ENCODE peak calls at places on chromosome 17, in nine cellular contexts. O is endothelial cell; A is NB4; P is stimulated activated naive B cell treated with anti-CD40 and anti-IgM and Interleukin-4, amounts not matched to agents 10 μg/mL and 1 μg/mL and 100 μg/mL, for 72 hours; B is HFFc6; C is AG04449; N is NCI-H748 treated with DMSO at 0.1 percent for 48 hours; Q is DMS 273 treated with DMSO at 0.1 percent for 48 hours; E is HAP-1. I is an unnamed sample.

GRCh38 chr17:45073414-45074070 is 12.4 kb downstream of the NMT1 start:
- DNase-seq in O (no peak), A (peak), P (no peak), B (peak), C (peak), N (no peak), Q (peak), E (no peak), I (no peak)

GRCh38 chr17:61139219-61139618 is 260.4 kb upstream of the TBX2 start:
- DNase-seq in O (no peak), A (peak), P (peak), B (peak), C (peak), N (no peak), Q (no peak), E (no peak), I (peak)

GRCh38 chr17:28912281-28912937 is 9.5 kb upstream of the DHRS13 start:
- DNase-seq in O (no peak), A (peak), P (no peak), B (no peak), C (no peak), N (no peak), Q (no peak), E (no peak), I (no peak)

GRCh38 chr17:12613566-12613965 is 52.1 kb upstream of the MYOCD start:
- DNase-seq in O (no peak), A (no peak), P (no peak), B (peak), C (no peak), N (no peak), Q (no peak), E (no peak), I (no peak)

GRCh38 chr17:61337247-61337812 is 62.3 kb upstream of the TBX2 start:
- DNase-seq in O (no peak), A (no peak), P (no peak), B (no peak), C (no peak), N (no peak), Q (no peak), E (no peak), I (no peak)

GRCh38 chr17:64326420-64327054 is 63.5 kb upstream of the TEX2 start:
- DNase-seq in O (no peak), A (peak), P (peak), B (no peak), C (no peak), N (no peak), Q (no peak), E (no peak), I (no peak)

GRCh38 chr17:58278661-58279015 is 2.1 kb downstream of the MPO start:
- DNase-seq in O (no peak), A (peak), P (no peak), B (no peak), C (no peak), N (no peak), Q (no peak), E (no peak), I (no peak)

GRCh38 chr17:41689497-41690299 is 1.0 kb downstream of the EIF1 start:
- DNase-seq in O (peak), A (peak), P (no peak), B (peak), C (no peak), N (peak), Q (no peak), E (peak), I (no peak)

GRCh38 chr17:17811381-17812210 is 25.2 kb downstream of the SREBF1 start:
- DNase-seq in O (no peak), A (no peak), P (no peak), B (no peak), C (no peak), N (no peak), Q (no peak), E (no peak), I (no peak)

GRCh38 chr17:57518587-57519118 is 226.4 kb downstream of the CCDC182 start:
- DNase-seq in O (no peak), A (no peak), P (no peak), B (no peak), C (no peak), N (no peak), Q (peak), E (no peak), I (no peak)

GRCh38 chr17:8462564-8462963 is 26.9 kb downstream of the NDEL1 start:
- DNase-seq in O (no peak), A (no peak), P (no peak), B (no peak), C (no peak), N (no peak), Q (no peak), E (no peak), I (no peak)

GRCh38 chr17:7435676-7436555 is 681 bp downstream of the TMEM102 start:
- DNase-seq in O (peak), A (peak), P (peak), B (no peak), C (no peak), N (peak), Q (no peak), E (peak), I (peak)

GRCh38 chr17:74513987-74514631 is 17.2 kb downstream of the CD300LB start:
- DNase-seq in O (peak), A (peak), P (peak), B (peak), C (no peak), N (no peak), Q (no peak), E (no peak), I (no peak)

GRCh38 chr17:7673239-7673638 is 14.1 kb downstream of the TP53 start:
- DNase-seq in O (no peak), A (peak), P (no peak), B (peak), C (no peak), N (no peak), Q (no peak), E (no peak), I (no peak)

GRCh38 chr17:7394452-7395191 is at the start of gene PLSCR3:
- DNase-seq in O (peak), A (peak), P (peak), B (peak), C (no peak), N (peak), Q (peak), E (peak), I (peak)

GRCh38 chr17:72107100-72107499 is 13.7 kb upstream of the SOX9 start:
- DNase-seq in O (no peak), A (no peak), P (no peak), B (no peak), C (no peak), N (no peak), Q (no peak), E (no peak), I (no peak)

GRCh38 chr17:2610640-2611175 is 17.3 kb downstream of the PAFAH1B1 start:
- DNase-seq in O (no peak), A (no peak), P (no peak), B (no peak), C (no peak), N (no peak), Q (no peak), E (no peak), I (no peak)

GRCh38 chr17:17682293-17682736 is 1.1 kb downstream of the RAI1 start:
- DNase-seq in O (peak), A (peak), P (peak), B (no peak), C (no peak), N (no peak), Q (no peak), E (no peak), I (peak)

GRCh38 chr17:7835818-7836595 is 2.0 kb downstream of the KDM6B start:
- DNase-seq in O (peak), A (peak), P (no peak), B (peak), C (no peak), N (peak), Q (peak), E (peak), I (peak)

GRCh38 chr17:73646409-73647305 is 2.4 kb upstream of the SDK2 start:
- DNase-seq in O (peak), A (peak), P (no peak), B (no peak), C (no peak), N (no peak), Q (no peak), E (no peak), I (peak)

I was measured in GM20000.